ENCODE peak calls at places on chromosomes 12 and 14, in ten cellular contexts. One of them, this sample, is unnamed.

GRCh38 chr12:102797513-102797912 is 119.5 kb downstream of the PAH start:
- DNase-seq in T-helper 2 cell: no peak
- DNase-seq in nucleus accumbens: no peak
- DNase-seq in HEK293T: no peak
- DNase-seq in left cardiac atrium: no peak
- DNase-seq in mesendoderm: no peak
- DNase-seq in T-helper 9 cell: no peak
- DNase-seq in activated naive CD4-positive, alpha-beta T cell: no peak
- DNase-seq in NCI-H2171 treated with DMSO at 0.1 percent for 48 hours: no peak
- DNase-seq in adipocyte: peak
- DNase-seq in this sample: no peak

GRCh38 chr12:94649349-94650142 is 811 bp downstream of the TMCC3 start:
- DNase-seq in activated naive CD4-positive, alpha-beta T cell: peak
- DNase-seq in left cardiac atrium: peak
- DNase-seq in T-helper 9 cell: peak
- DNase-seq in nucleus accumbens: peak
- DNase-seq in NCI-H2171 treated with DMSO at 0.1 percent for 48 hours: peak
- DNase-seq in HEK293T: peak
- DNase-seq in mesendoderm: peak
- DNase-seq in adipocyte: peak
- DNase-seq in T-helper 2 cell: peak
- DNase-seq in this sample: peak

GRCh38 chr12:3045494-3045893 is 31.7 kb upstream of the TSPAN9 start:
- DNase-seq in adipocyte: no peak
- DNase-seq in activated naive CD4-positive, alpha-beta T cell: no peak
- DNase-seq in T-helper 2 cell: no peak
- DNase-seq in left cardiac atrium: no peak
- DNase-seq in NCI-H2171 treated with DMSO at 0.1 percent for 48 hours: no peak
- DNase-seq in mesendoderm: no peak
- DNase-seq in nucleus accumbens: no peak
- DNase-seq in T-helper 9 cell: no peak
- DNase-seq in HEK293T: no peak
- DNase-seq in this sample: no peak

GRCh38 chr12:130983328-130984017 is 29.8 kb downstream of the ADGRD1 start:
- DNase-seq in left cardiac atrium: no peak
- DNase-seq in T-helper 9 cell: no peak
- DNase-seq in adipocyte: no peak
- DNase-seq in HEK293T: no peak
- DNase-seq in mesendoderm: no peak
- DNase-seq in activated naive CD4-positive, alpha-beta T cell: no peak
- DNase-seq in nucleus accumbens: no peak
- DNase-seq in NCI-H2171 treated with DMSO at 0.1 percent for 48 hours: no peak
- DNase-seq in T-helper 2 cell: no peak
- DNase-seq in this sample: no peak

GRCh38 chr12:3342051-3342450 is 149.0 kb upstream of the PRMT8 start:
- DNase-seq in activated naive CD4-positive, alpha-beta T cell: no peak
- DNase-seq in adipocyte: peak
- DNase-seq in HEK293T: peak
- DNase-seq in mesendoderm: peak
- DNase-seq in left cardiac atrium: peak
- DNase-seq in T-helper 2 cell: no peak
- DNase-seq in NCI-H2171 treated with DMSO at 0.1 percent for 48 hours: peak
- DNase-seq in T-helper 9 cell: no peak
- DNase-seq in nucleus accumbens: peak
- DNase-seq in this sample: no peak

GRCh38 chr14:69315302-69315701 is 55.3 kb downstream of the GALNT16 start:
- DNase-seq in nucleus accumbens: no peak
- DNase-seq in adipocyte: no peak
- DNase-seq in left cardiac atrium: no peak
- DNase-seq in activated naive CD4-positive, alpha-beta T cell: no peak
- DNase-seq in mesendoderm: no peak
- DNase-seq in HEK293T: no peak
- DNase-seq in T-helper 9 cell: no peak
- DNase-seq in NCI-H2171 treated with DMSO at 0.1 percent for 48 hours: peak
- DNase-seq in T-helper 2 cell: no peak
- DNase-seq in this sample: peak

GRCh38 chr14:49549881-49550280 is 36.3 kb downstream of the RPS29 start:
- DNase-seq in left cardiac atrium: no peak
- DNase-seq in activated naive CD4-positive, alpha-beta T cell: no peak
- DNase-seq in HEK293T: no peak
- DNase-seq in mesendoderm: peak
- DNase-seq in T-helper 9 cell: no peak
- DNase-seq in T-helper 2 cell: no peak
- DNase-seq in adipocyte: peak
- DNase-seq in NCI-H2171 treated with DMSO at 0.1 percent for 48 hours: no peak
- DNase-seq in nucleus accumbens: no peak
- DNase-seq in this sample: no peak

GRCh38 chr14:73710737-73711136 is 3.4 kb downstream of the PNMA1 start:
- DNase-seq in NCI-H2171 treated with DMSO at 0.1 percent for 48 hours: no peak
- DNase-seq in T-helper 9 cell: no peak
- DNase-seq in adipocyte: no peak
- DNase-seq in left cardiac atrium: no peak
- DNase-seq in mesendoderm: no peak
- DNase-seq in T-helper 2 cell: no peak
- DNase-seq in activated naive CD4-positive, alpha-beta T cell: no peak
- DNase-seq in HEK293T: no peak
- DNase-seq in nucleus accumbens: no peak
- DNase-seq in this sample: no peak

GRCh38 chr14:46571970-46572369 is 79.6 kb downstream of the RPL10L start:
- DNase-seq in HEK293T: no peak
- DNase-seq in left cardiac atrium: no peak
- DNase-seq in T-helper 2 cell: no peak
- DNase-seq in nucleus accumbens: no peak
- DNase-seq in T-helper 9 cell: no peak
- DNase-seq in NCI-H2171 treated with DMSO at 0.1 percent for 48 hours: no peak
- DNase-seq in mesendoderm: no peak
- DNase-seq in adipocyte: no peak
- DNase-seq in activated naive CD4-positive, alpha-beta T cell: no peak
- DNase-seq in this sample: no peak

GRCh38 chr14:103721334-103722120 is 5.9 kb downstream of the ZFYVE21 start:
- DNase-seq in HEK293T: no peak
- DNase-seq in activated naive CD4-positive, alpha-beta T cell: no peak
- DNase-seq in NCI-H2171 treated with DMSO at 0.1 percent for 48 hours: no peak
- DNase-seq in T-helper 9 cell: no peak
- DNase-seq in adipocyte: no peak
- DNase-seq in mesendoderm: no peak
- DNase-seq in left cardiac atrium: no peak
- DNase-seq in nucleus accumbens: no peak
- DNase-seq in T-helper 2 cell: no peak
- DNase-seq in this sample: no peak

GRCh38 chr12:40988831-40989230 is 199.3 kb upstream of the PDZRN4 start:
- DNase-seq in mesendoderm: no peak
- DNase-seq in HEK293T: no peak
- DNase-seq in T-helper 2 cell: no peak
- DNase-seq in T-helper 9 cell: no peak
- DNase-seq in NCI-H2171 treated with DMSO at 0.1 percent for 48 hours: no peak
- DNase-seq in adipocyte: peak
- DNase-seq in left cardiac atrium: no peak
- DNase-seq in nucleus accumbens: no peak
- DNase-seq in activated naive CD4-positive, alpha-beta T cell: no peak
- DNase-seq in this sample: no peak

GRCh38 chr12:10364839-10365681 is 24.8 kb downstream of the KLRK1 start:
- DNase-seq in T-helper 2 cell: peak
- DNase-seq in activated naive CD4-positive, alpha-beta T cell: no peak
- DNase-seq in left cardiac atrium: peak
- DNase-seq in T-helper 9 cell: peak
- DNase-seq in NCI-H2171 treated with DMSO at 0.1 percent for 48 hours: peak
- DNase-seq in HEK293T: peak
- DNase-seq in adipocyte: peak
- DNase-seq in mesendoderm: peak
- DNase-seq in nucleus accumbens: peak
- DNase-seq in this sample: peak

GRCh38 chr12:6867407-6868210 is at the start of gene TPI1:
- DNase-seq in T-helper 9 cell: peak
- DNase-seq in left cardiac atrium: peak
- DNase-seq in T-helper 2 cell: peak
- DNase-seq in mesendoderm: peak
- DNase-seq in nucleus accumbens: peak
- DNase-seq in HEK293T: peak
- DNase-seq in adipocyte: peak
- DNase-seq in activated naive CD4-positive, alpha-beta T cell: peak
- DNase-seq in NCI-H2171 treated with DMSO at 0.1 percent for 48 hours: peak
- DNase-seq in this sample: peak

GRCh38 chr12:12201274-12201758 is 65.5 kb downstream of the LRP6 start:
- DNase-seq in NCI-H2171 treated with DMSO at 0.1 percent for 48 hours: no peak
- DNase-seq in T-helper 2 cell: peak
- DNase-seq in adipocyte: no peak
- DNase-seq in T-helper 9 cell: no peak
- DNase-seq in activated naive CD4-positive, alpha-beta T cell: no peak
- DNase-seq in HEK293T: no peak
- DNase-seq in left cardiac atrium: no peak
- DNase-seq in mesendoderm: no peak
- DNase-seq in nucleus accumbens: no peak
- DNase-seq in this sample: no peak

GRCh38 chr14:65604946-65605345 is 192.4 kb downstream of the FUT8 start:
- DNase-seq in mesendoderm: no peak
- DNase-seq in nucleus accumbens: no peak
- DNase-seq in adipocyte: no peak
- DNase-seq in activated naive CD4-positive, alpha-beta T cell: no peak
- DNase-seq in T-helper 2 cell: no peak
- DNase-seq in NCI-H2171 treated with DMSO at 0.1 percent for 48 hours: no peak
- DNase-seq in HEK293T: no peak
- DNase-seq in T-helper 9 cell: no peak
- DNase-seq in left cardiac atrium: no peak
- DNase-seq in this sample: no peak

GRCh38 chr12:47946413-47947107 is 16.8 kb upstream of the TMEM106C start:
- DNase-seq in T-helper 2 cell: no peak
- DNase-seq in activated naive CD4-positive, alpha-beta T cell: no peak
- DNase-seq in HEK293T: no peak
- DNase-seq in left cardiac atrium: no peak
- DNase-seq in T-helper 9 cell: no peak
- DNase-seq in mesendoderm: no peak
- DNase-seq in nucleus accumbens: no peak
- DNase-seq in NCI-H2171 treated with DMSO at 0.1 percent for 48 hours: no peak
- DNase-seq in adipocyte: peak
- DNase-seq in this sample: no peak